ENCODE peak calls at places on chromosomes 11 and 22, in four cellular contexts. W, D, Y and K are unnamed samples.

GRCh38 chr11:71473793-71474080 is 20.7 kb downstream of the NADSYN1 start:
- DNase-seq in W (no peak), D (no peak), Y (no peak), K (no peak)

GRCh38 chr11:75445315-75445953 is 12.4 kb upstream of the KLHL35 start:
- DNase-seq in W (peak), D (peak), Y (peak), K (peak)

GRCh38 chr22:48605856-48606255 is 1221.8 kb downstream of the BRD1 start:
- DNase-seq in W (no peak), D (no peak), Y (no peak), K (no peak)

GRCh38 chr22:24994070-24994763 is 41.7 kb downstream of the KIAA1671 start:
- DNase-seq in W (no peak), D (no peak), Y (no peak), K (no peak)

GRCh38 chr11:110295086-110295485 is 1.3 kb downstream of the RDX start:
- DNase-seq in W (no peak), D (no peak), Y (no peak), K (no peak)

GRCh38 chr11:12716816-12717215 is 42.6 kb downstream of the TEAD1 start:
- DNase-seq in W (no peak), D (no peak), Y (no peak), K (no peak)

GRCh38 chr11:96228472-96228871 is 114.5 kb downstream of the MAML2 start:
- DNase-seq in W (no peak), D (no peak), Y (no peak), K (no peak)

GRCh38 chr11:11620251-11620965 is 1.4 kb downstream of the GALNT18 start:
- DNase-seq in W (no peak), D (no peak), Y (no peak), K (peak)

GRCh38 chr11:57568330-57568766 is 876 bp upstream of the UBE2L6 start:
- DNase-seq in W (peak), D (peak), Y (no peak), K (no peak)

DNA sequence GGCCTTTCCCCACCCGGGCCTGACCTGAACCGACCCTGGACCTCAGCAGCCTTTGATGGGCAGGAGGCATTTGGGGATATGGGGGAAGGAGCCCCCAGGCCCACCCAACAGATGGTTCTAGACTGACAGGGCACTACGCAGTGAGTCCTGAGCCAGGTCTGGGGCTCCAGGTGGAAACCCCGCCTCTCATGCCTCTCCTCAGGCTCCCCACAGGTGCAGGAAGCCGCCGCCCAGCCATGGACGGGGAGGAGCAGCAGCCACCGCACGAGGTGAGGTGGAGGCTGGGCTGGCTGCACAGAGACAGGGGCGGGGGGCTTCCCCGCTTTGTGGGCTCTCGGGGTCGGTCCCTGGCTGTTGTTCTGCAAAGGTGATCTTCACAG is 7.1 kb downstream of the TRABD start:
- DNase-seq in W (no peak), D (no peak), Y (no peak), K (no peak)
- TF ChIP-seq SPI1 in W (no peak), D (no peak), Y (no peak), K (no peak)

GRCh38 chr11:952406-953385 is 27.0 kb downstream of the AP2A2 start:
- DNase-seq in W (no peak), D (no peak), Y (no peak), K (no peak)
- TF ChIP-seq SPI1 in W (no peak), D (no peak), Y (no peak), K (no peak)

GRCh38 chr11:77074626-77075221 is 8.0 kb downstream of the CAPN5 start:
- DNase-seq in W (no peak), D (no peak), Y (no peak), K (no peak)

GRCh38 chr11:77075425-77075905 is 8.7 kb downstream of the CAPN5 start:
- DNase-seq in W (no peak), D (no peak), Y (no peak), K (no peak)

GRCh38 chr11:77072851-77073327 is 6.1 kb downstream of the CAPN5 start:
- DNase-seq in W (no peak), D (no peak), Y (no peak), K (no peak)

GRCh38 chr11:77073328-77074001 is 6.7 kb downstream of the CAPN5 start:
- DNase-seq in W (no peak), D (no peak), Y (peak), K (no peak)

GRCh38 chr11:77074205-77074604 is 7.4 kb downstream of the CAPN5 start:
- DNase-seq in W (no peak), D (no peak), Y (no peak), K (no peak)
- TF ChIP-seq SPI1 in W (no peak), D (no peak), Y (no peak), K (no peak)

GRCh38 chr11:112216591-112217105 is 9.6 kb upstream of the PTS start:
- DNase-seq in W (no peak), D (no peak), Y (no peak), K (no peak)
- TF ChIP-seq SPI1 in W (no peak), D (no peak), Y (no peak), K (no peak)

GRCh38 chr11:120184371-120184945 is 26.4 kb upstream of the OAF start:
- DNase-seq in W (no peak), D (no peak), Y (no peak), K (no peak)

GRCh38 chr11:120183701-120184141 is 27.1 kb upstream of the OAF start:
- DNase-seq in W (no peak), D (no peak), Y (no peak), K (no peak)

GRCh38 chr11:120182357-120182756 is 28.5 kb upstream of the OAF start:
- DNase-seq in W (no peak), D (no peak), Y (no peak), K (no peak)

GRCh38 chr11:120181446-120181992 is 29.3 kb upstream of the OAF start:
- DNase-seq in W (no peak), D (no peak), Y (no peak), K (no peak)

DNA sequence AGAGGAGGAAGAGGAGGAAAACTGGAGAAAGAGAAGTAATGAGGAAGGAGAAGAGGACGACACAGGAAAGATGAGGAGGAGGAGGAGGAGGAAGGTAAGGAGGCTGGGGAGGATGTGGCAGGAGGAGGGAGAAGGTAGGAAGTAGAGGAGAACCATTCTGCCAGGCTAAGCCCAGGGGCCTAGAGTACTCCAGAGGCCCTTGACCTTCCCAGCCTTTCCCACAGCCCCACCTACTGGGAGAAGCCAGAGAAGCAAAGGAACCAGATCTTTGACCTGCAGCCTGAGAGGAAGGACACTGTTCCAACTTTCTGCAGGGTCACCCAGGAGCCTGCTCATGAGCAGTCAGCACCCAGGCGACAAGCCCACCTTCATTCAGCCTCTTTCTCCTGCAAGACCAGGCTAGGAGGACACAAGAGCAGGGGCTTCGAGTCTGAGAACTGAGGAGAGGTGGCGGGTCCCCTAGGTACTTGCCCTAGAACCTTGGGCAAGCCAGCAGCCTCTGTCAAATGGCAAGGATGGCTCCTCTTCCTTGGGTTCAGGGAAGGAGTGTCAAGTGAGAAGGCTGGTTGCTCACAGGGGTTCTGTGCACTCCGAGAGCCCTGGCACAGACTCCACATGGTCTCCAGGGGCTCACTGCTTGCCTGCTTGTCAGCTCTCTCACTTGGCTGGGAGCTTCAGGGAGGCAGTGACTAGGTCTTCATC is 27.9 kb upstream of the OAF start:
- DNase-seq in W (peak), D (no peak), Y (peak), K (no peak)
- TF ChIP-seq SPI1 in W (no peak), D (no peak), Y (no peak), K (no peak)

GRCh38 chr11:118923721-118924587 is 1.8 kb downstream of the BCL9L start:
- DNase-seq in W (no peak), D (no peak), Y (no peak), K (no peak)

GRCh38 chr11:118922745-118923627 is 2.7 kb downstream of the BCL9L start:
- DNase-seq in W (no peak), D (no peak), Y (no peak), K (no peak)

GRCh38 chr11:118918686-118919280 is 6.9 kb downstream of the BCL9L start:
- DNase-seq in W (no peak), D (no peak), Y (peak), K (no peak)

GRCh38 chr11:118921929-118922744 is 3.6 kb downstream of the BCL9L start:
- DNase-seq in W (no peak), D (no peak), Y (peak), K (no peak)

DNA sequence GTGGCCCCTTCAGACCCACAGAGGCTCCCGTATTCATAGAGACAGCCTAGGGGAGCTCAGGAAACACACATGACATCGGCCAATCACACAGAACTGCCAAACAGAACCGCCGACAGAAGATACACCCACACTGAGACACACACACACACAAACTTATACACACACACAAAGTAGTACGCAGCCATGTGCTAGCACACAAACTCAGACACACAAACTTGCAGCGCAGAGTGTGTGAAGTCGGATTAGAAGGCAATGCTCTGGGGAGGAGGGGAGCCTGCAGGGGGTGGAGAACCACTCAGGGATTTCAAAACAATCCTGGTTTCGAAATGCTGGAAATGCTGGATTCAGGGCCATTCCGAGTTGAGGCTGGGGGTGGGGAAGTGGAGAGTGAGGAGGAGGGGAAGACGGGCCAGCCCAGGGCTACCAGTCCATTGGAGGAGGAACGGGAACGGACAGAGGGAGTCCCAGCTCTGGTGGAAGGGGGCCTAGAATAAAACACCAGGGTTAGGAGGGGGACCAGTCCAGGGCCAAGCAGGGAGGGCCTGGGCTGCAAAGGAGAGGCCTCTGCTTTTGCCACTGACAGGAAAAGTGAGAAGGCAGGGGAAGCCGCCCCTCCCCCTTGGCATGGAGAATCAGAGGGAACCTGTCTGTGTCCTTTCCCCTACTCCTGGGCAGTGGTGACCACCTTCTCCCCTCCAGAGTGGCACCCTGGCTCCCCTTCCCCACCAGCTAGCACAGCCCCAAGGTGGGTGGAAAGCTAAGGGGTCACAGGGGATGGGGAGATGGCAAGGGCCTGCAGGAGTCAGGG is 4.4 kb downstream of the BCL9L start:
- DNase-seq in W (peak), D (no peak), Y (no peak), K (no peak)
- TF ChIP-seq SPI1 in W (no peak), D (no peak), Y (no peak), K (no peak)

DNA sequence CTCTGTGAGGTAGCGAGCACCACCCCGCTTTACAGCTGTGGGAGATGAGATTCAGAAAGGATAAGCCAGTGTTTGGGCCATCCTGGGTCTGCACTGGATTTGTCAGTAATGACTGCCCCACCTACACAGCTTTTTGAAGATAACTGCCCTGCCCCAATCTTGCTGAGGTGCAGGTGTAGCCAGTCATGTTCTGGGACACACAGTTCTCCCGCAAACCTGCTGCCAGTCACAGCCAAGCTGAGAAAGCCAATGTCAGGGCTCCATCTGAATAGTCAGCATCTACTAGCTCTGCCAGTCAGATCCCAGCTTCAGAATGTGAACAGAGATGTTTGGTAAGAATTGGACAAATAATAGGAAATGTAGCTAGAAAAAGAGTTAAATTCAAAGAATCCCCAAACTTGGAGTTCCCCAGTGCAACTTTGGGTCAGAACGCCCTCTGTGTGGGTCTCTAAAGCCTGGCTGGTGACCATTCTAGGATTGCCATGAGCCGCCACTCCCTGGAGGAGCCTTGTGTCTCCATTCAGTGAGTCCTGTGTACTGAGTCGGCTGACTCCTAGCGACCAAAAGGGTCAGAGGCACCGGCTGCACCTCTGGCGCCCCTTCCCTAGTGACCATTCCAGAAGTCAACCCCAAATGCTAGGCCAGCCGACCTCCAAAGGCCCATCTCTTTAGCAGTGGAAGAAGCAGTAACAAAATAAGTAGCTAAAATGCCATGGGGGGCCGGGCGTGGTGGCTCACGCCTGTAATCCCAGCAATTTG is 2.4 kb upstream of the MB start:
- DNase-seq in W (no peak), D (no peak), Y (no peak), K (no peak)
- TF ChIP-seq SPI1 in W (no peak), D (no peak), Y (no peak), K (no peak)

GRCh38 chr11:82536706-82537105 is 197.0 kb downstream of the FAM181B start:
- DNase-seq in W (no peak), D (no peak), Y (no peak), K (no peak)

GRCh38 chr11:82539669-82540068 is 194.0 kb downstream of the FAM181B start:
- DNase-seq in W (no peak), D (no peak), Y (no peak), K (no peak)

GRCh38 chr11:82533628-82534353 is 199.9 kb downstream of the FAM181B start:
- DNase-seq in W (no peak), D (no peak), Y (no peak), K (no peak)
- TF ChIP-seq SPI1 in W (no peak), D (no peak), Y (no peak), K (no peak)